ENCODE peak calls at places on chromosome 11, in four cellular contexts. U, C, J and H are unnamed samples.

GRCh38 chr11:109968781-109969180 is 124.4 kb upstream of the ZC3H12C start:
- DNase-seq in C (no peak), J (no peak), U (no peak), H (no peak)

GRCh38 chr11:64358907-64359711 is at the start of gene RPS6KA4:
- DNase-seq in C (peak), U (peak), J (no peak), H (peak)

GRCh38 chr11:94926698-94927237 is 46.6 kb downstream of the CWC15 start:
- DNase-seq in J (no peak), U (peak), C (no peak), H (no peak)

GRCh38 chr11:99325807-99326206 is 305.1 kb downstream of the CNTN5 start:
- DNase-seq in U (no peak), J (no peak), C (no peak), H (no peak)

GRCh38 chr11:88827018-88827676 is 238.6 kb downstream of the GRM5 start:
- DNase-seq in J (no peak), C (no peak), U (no peak), H (peak)

GRCh38 chr11:68380786-68381622 is 68.6 kb downstream of the LRP5 start:
- DNase-seq in C (no peak), U (peak), J (no peak), H (no peak)

GRCh38 chr11:101862410-101863233 is 52.2 kb upstream of the CEP126 start:
- DNase-seq in U (peak), J (no peak), C (no peak), H (no peak)

GRCh38 chr11:67022961-67023956 is at the start of gene SYT12:
- DNase-seq in U (no peak), C (peak), J (no peak), H (no peak)

GRCh38 chr11:65896009-65896999 is 3.9 kb downstream of the FOSL1 start:
- DNase-seq in J (no peak), C (no peak), U (no peak), H (no peak)

GRCh38 chr11:102220728-102221467 is 96.4 kb upstream of the BIRC3 start:
- DNase-seq in U (no peak), J (no peak), C (no peak), H (no peak)

GRCh38 chr11:111355956-111356659 is 23.0 kb downstream of the POU2AF1 start:
- DNase-seq in U (no peak), C (no peak), J (no peak), H (no peak)

GRCh38 chr11:126359431-126360048 is 4.1 kb downstream of the ST3GAL4 start:
- DNase-seq in C (no peak), U (no peak), J (no peak), H (no peak)

GRCh38 chr11:534592-535518 is 521 bp downstream of the HRAS start:
- DNase-seq in C (peak), U (peak), J (no peak), H (no peak)

GRCh38 chr11:8963569-8964323 is 496 bp downstream of the TMEM9B start:
- DNase-seq in J (peak), C (peak), U (peak), H (peak)

GRCh38 chr11:69640995-69641581 is at the start of gene CCND1:
- DNase-seq in J (no peak), C (peak), U (peak), H (peak)

GRCh38 chr11:2511421-2512369 is 66.9 kb downstream of the KCNQ1 start:
- DNase-seq in C (no peak), J (no peak), U (no peak), H (no peak)

GRCh38 chr11:114279778-114280532 is 16.2 kb upstream of the NNMT start:
- DNase-seq in U (no peak), J (no peak), C (no peak), H (no peak)

GRCh38 chr11:60987577-60988277 is 16.2 kb downstream of the CD6 start:
- DNase-seq in U (no peak), C (no peak), J (no peak), H (no peak)

GRCh38 chr11:57458410-57459111 is 1.8 kb upstream of the RTN4RL2 start:
- DNase-seq in U (peak), J (no peak), C (peak), H (peak)

GRCh38 chr11:17777726-17778091 is 43.1 kb downstream of the KCNC1 start:
- DNase-seq in C (no peak), J (no peak), U (no peak), H (no peak)

GRCh38 chr11:11407065-11407737 is 54.2 kb upstream of the CSNK2A3 start:
- DNase-seq in C (no peak), U (peak), J (no peak), H (no peak)

GRCh38 chr11:132874638-132875037 is 657.7 kb downstream of the OPCML start:
- DNase-seq in U (no peak), C (no peak), J (no peak), H (no peak)